ENCODE peak calls at places on chromosome 22, in seven cellular contexts. H is HCT116, L is HAP-1, Y is fibroblast of the aortic adventitia, O is GM23338, G is brain microvascular endothelial cell, D is PC-3. Z is an unnamed sample.

GRCh38 chr22:37239336-37240239 is 4.5 kb downstream of the RAC2 start:
- DNase-seq in Y (no peak), O (no peak), L (no peak), G (no peak), H (no peak), D (no peak), Z (no peak)

GRCh38 chr22:44580756-44581435 is 82.9 kb upstream of the RTL6 start:
- DNase-seq in H (no peak), Y (no peak), L (no peak), G (no peak), D (no peak), O (no peak), Z (no peak)

GRCh38 chr22:17370036-17370765 is 941 bp downstream of the CECR2 start:
- DNase-seq in L (no peak), D (no peak), Y (no peak), H (no peak), G (no peak), O (peak), Z (no peak)

GRCh38 chr22:46064966-46065666 is 85.2 kb upstream of the PPARA start:
- DNase-seq in D (peak), O (no peak), Y (peak), L (peak), G (no peak), H (no peak), Z (no peak)

GRCh38 chr22:41301085-41302015 is at the start of gene ZC3H7B:
- DNase-seq in Y (peak), H (no peak), O (peak), G (peak), D (peak), L (peak), Z (peak)

GRCh38 chr22:44133901-44134511 is 46.7 kb upstream of the PARVG start:
- DNase-seq in G (peak), O (no peak), D (no peak), H (no peak), L (no peak), Y (peak), Z (no peak)

GRCh38 chr22:20885557-20886323 is 26.9 kb downstream of the SNAP29 start:
- DNase-seq in L (peak), Y (peak), O (peak), D (peak), H (peak), G (peak), Z (peak)

GRCh38 chr22:49156662-49157285 is 670.9 kb downstream of the BRD1 start:
- DNase-seq in D (peak), Y (no peak), G (no peak), H (no peak), O (no peak), L (no peak), Z (no peak)

GRCh38 chr22:39182478-39183030 is 30.1 kb upstream of the CBX7 start:
- DNase-seq in D (no peak), G (no peak), Y (no peak), O (no peak), L (no peak), H (no peak), Z (no peak)

GRCh38 chr22:45240137-45240809 is 421 bp downstream of the KIAA0930 start:
- DNase-seq in Y (peak), L (peak), H (no peak), O (peak), G (no peak), D (no peak), Z (peak)

GRCh38 chr22:38435010-38435409 is 20.0 kb downstream of the KCNJ4 start:
- DNase-seq in L (no peak), G (no peak), O (peak), Y (no peak), D (no peak), H (no peak), Z (no peak)

GRCh38 chr22:38452373-38453064 is 2.5 kb downstream of the KCNJ4 start:
- DNase-seq in H (no peak), Y (peak), L (no peak), O (peak), G (no peak), D (no peak), Z (peak)

GRCh38 chr22:47107431-47107830 is 345.0 kb downstream of the TBC1D22A start:
- DNase-seq in D (peak), L (no peak), O (no peak), G (peak), H (peak), Y (peak), Z (peak)

GRCh38 chr22:49461674-49462073 is 366.0 kb downstream of the BRD1 start:
- DNase-seq in Y (no peak), G (no peak), O (no peak), D (no peak), L (no peak), H (no peak), Z (no peak)

GRCh38 chr22:45502215-45503070 is at the start of gene FBLN1:
- DNase-seq in L (peak), O (peak), D (peak), G (no peak), Y (no peak), H (no peak), Z (no peak)

GRCh38 chr22:46072030-46072881 is 78.1 kb upstream of the PPARA start:
- DNase-seq in O (peak), L (peak), G (no peak), H (no peak), D (peak), Y (peak), Z (peak)

GRCh38 chr22:45212992-45213751 is 27.5 kb downstream of the KIAA0930 start:
- DNase-seq in H (no peak), L (no peak), Y (peak), O (no peak), G (peak), D (no peak), Z (peak)

GRCh38 chr22:21972293-21972779 is 10.3 kb downstream of the TOP3B start:
- DNase-seq in H (no peak), D (peak), Y (peak), O (peak), G (peak), L (peak), Z (peak)

GRCh38 chr22:37676691-37677627 is 1.5 kb downstream of the LGALS1 start:
- DNase-seq in G (peak), L (peak), O (peak), D (peak), Y (peak), H (peak), Z (peak)

GRCh38 chr22:25327018-25327755 is 107.7 kb downstream of the CRYBB2 start:
- DNase-seq in L (no peak), O (no peak), G (no peak), D (no peak), H (no peak), Y (no peak), Z (no peak)

GRCh38 chr22:25645964-25646363 is 81.5 kb downstream of the GRK3 start:
- DNase-seq in G (no peak), Y (no peak), H (no peak), O (no peak), L (no peak), D (peak), Z (peak)

GRCh38 chr22:39290724-39291161 is 28.7 kb downstream of the RPL3 start:
- DNase-seq in Y (peak), D (peak), O (no peak), G (peak), H (no peak), L (no peak), Z (peak)

GRCh38 chr22:49517211-49517610 is 310.5 kb downstream of the BRD1 start:
- DNase-seq in Y (no peak), H (no peak), O (no peak), L (peak), D (no peak), G (no peak), Z (no peak)

GRCh38 chr22:48577014-48577690 is 1250.5 kb downstream of the BRD1 start:
- DNase-seq in O (no peak), Y (no peak), G (no peak), H (no peak), L (no peak), D (no peak), Z (no peak)

GRCh38 chr22:19988965-19989724 is 27.5 kb downstream of the ARVCF start:
- DNase-seq in G (no peak), O (no peak), H (no peak), L (no peak), Y (no peak), D (no peak), Z (no peak)

GRCh38 chr22:20198527-20199319 is 47.9 kb upstream of the CCDC188 start:
- DNase-seq in G (no peak), H (no peak), Y (no peak), D (peak), O (no peak), L (no peak), Z (no peak)

GRCh38 chr22:16989915-16990314 is 18.1 kb downstream of the GAB4 start:
- DNase-seq in O (no peak), G (no peak), Y (no peak), L (no peak), H (no peak), D (no peak), Z (no peak)

GRCh38 chr22:44463151-44463550 is 34.9 kb downstream of the RTL6 start:
- DNase-seq in D (no peak), L (no peak), O (no peak), G (no peak), Y (no peak), H (no peak), Z (no peak)

GRCh38 chr22:22196018-22196533 is 48.5 kb upstream of the VPREB1 start:
- DNase-seq in D (no peak), L (no peak), H (no peak), Y (no peak), G (no peak), O (no peak), Z (no peak)

GRCh38 chr22:25970348-25970995 is 198.8 kb upstream of the SEZ6L start:
- DNase-seq in Y (no peak), L (no peak), G (no peak), O (peak), H (no peak), D (no peak), Z (no peak)

GRCh38 chr22:41178425-41178975 is 26.6 kb upstream of the L3MBTL2 start:
- DNase-seq in O (no peak), H (no peak), G (no peak), Y (no peak), D (no peak), L (no peak), Z (no peak)

GRCh38 chr22:37599161-37599560 is 9.5 kb upstream of the GGA1 start:
- DNase-seq in O (no peak), D (peak), L (no peak), H (no peak), Y (no peak), G (no peak), Z (peak)

GRCh38 chr22:45861259-45861658 is 115.7 kb downstream of the WNT7B start:
- DNase-seq in H (no peak), L (no peak), Y (no peak), O (no peak), G (no peak), D (peak), Z (no peak)

GRCh38 chr22:50729391-50730012 is 8.5 kb upstream of the ACR start:
- DNase-seq in O (peak), H (no peak), Y (no peak), D (no peak), L (no peak), G (no peak), Z (no peak)

GRCh38 chr22:32562396-32562795 is 87.8 kb downstream of the FBXO7 start:
- DNase-seq in H (no peak), L (no peak), G (no peak), Y (no peak), D (no peak), O (no peak), Z (no peak)
- H3K4me3 ChIP-seq in H (no peak), L (no peak), G (no peak), Y (no peak), D (no peak), O (no peak), Z (no peak)

GRCh38 chr22:42714308-42714707 is 6.4 kb downstream of the A4GALT start:
- DNase-seq in H (no peak), L (no peak), D (no peak), G (no peak), O (no peak), Y (no peak), Z (no peak)

GRCh38 chr22:42716221-42716620 is 4.4 kb downstream of the A4GALT start:
- DNase-seq in G (no peak), Y (no peak), D (no peak), O (no peak), L (no peak), H (no peak), Z (no peak)

GRCh38 chr22:42714768-42715430 is 5.8 kb downstream of the A4GALT start:
- DNase-seq in H (no peak), Y (peak), G (peak), D (no peak), O (no peak), L (no peak), Z (no peak)

GRCh38 chr22:42717197-42717967 is 3.3 kb downstream of the A4GALT start:
- DNase-seq in H (no peak), G (no peak), D (no peak), O (peak), L (no peak), Y (peak), Z (peak)

GRCh38 chr22:42716649-42717127 is 4.0 kb downstream of the A4GALT start:
- DNase-seq in D (no peak), O (no peak), L (no peak), Y (no peak), G (no peak), H (no peak), Z (no peak)
- H3K4me3 ChIP-seq in D (no peak), O (peak), L (no peak), Y (peak), G (no peak), H (no peak), Z (no peak)

DNA sequence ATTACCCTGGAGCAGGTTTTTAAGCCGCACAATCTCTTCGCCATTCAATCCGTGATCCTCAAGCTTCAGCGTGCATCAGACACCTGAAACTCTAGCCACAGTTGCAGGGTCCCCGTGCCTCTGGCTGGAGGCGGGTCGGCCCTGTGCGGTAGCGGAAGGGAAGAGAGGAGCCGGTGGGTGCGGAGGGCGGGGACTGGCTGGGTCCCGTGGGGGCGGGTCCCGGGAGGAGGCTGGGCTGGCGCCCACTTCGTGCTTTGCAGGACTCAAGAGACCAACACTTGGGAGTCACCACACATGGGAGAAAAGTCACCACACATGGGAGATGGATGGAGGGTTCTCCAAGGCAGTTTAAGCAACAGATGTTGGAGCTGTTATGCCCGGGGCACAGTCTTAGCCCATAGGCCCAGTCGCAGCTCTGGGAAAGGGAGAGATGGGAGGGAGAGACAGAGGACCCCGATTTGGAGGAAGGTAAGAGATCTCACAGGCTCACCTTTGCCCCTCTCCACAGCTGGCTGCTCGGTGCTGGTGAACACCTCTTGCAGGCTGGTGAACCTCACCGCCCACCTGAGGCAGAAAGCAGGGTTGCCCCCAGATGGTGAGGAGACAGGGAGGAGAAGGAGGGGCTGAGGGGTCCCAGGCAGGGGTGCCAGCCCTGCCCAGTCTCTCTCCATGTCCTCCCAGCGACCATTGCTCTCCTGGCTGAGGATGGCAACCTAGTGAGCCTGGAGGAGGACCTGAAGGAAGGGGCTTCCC is 965 bp downstream of the C22orf15 start:
- DNase-seq in O (peak), G (no peak), H (no peak), D (no peak), Y (no peak), L (no peak), Z (no peak)
- H3K4me3 ChIP-seq in O (peak), G (no peak), H (no peak), D (no peak), Y (no peak), L (no peak), Z (no peak)

DNA sequence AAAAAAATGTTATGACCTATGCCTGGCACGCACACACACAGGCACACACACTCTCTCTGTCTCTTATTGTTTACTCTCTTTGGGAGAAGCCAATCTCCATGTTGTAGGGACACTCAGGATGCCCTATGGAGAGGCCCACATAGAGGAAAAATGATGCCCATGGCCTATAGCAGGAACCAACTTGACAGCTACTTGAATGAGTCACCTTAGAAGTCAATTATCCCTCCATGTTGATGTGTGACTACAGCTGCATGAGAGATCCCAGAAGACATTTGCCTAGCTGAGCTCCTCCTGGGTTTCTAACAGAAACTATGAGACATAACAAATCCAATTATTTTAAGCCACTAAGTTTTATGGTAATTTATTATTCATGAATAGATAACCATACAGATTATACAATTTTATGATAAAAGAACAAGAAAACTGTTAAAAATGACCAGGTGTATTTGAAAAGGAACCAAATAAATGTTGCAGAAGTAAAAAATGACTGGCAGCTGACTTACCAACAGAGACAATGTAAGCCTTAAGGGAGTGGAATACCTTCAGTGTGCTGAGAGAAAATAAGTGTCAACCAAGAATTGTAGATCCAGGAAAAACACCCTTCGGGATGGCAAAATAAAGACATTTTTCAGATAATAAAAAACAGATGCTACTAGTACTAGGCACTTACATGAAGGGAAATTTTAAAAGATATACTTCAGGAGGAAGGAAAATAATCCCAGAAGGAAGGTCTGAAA is 403.7 kb upstream of the SYN3 start:
- DNase-seq in O (no peak), Y (no peak), D (no peak), G (no peak), H (no peak), L (no peak), Z (no peak)
- H3K4me3 ChIP-seq in O (no peak), Y (no peak), D (no peak), G (no peak), H (no peak), L (no peak), Z (no peak)

DNA sequence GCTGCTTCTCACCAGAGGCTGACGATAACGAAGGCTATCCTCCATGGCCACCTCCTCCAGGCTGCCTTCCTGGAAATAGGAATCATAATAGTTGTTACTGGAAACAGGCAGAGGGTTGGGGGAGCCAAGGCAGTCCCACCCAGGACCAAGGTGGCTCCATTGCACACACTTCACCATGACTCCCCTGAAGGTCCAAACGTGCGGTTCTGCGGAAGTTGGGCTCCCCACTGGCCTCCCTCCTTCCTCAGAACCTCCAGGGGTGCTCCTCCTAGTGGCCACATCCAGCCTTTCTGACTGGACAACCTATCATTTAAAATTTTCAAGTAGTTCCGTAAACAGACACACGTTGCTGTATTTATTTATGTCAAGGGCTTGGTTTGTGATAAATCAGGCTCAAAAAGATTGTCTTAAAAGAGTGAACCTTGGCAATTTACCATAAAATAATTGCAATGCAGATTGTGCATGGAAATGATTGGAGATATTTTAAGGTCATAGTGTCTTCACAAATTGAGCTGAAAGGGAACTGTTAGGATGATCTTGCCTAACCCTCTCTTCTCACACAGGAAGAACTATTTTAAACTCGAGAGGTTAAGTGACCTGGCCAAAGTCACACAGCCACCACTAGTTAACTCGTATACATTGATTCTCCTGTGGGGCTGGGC is 1.4 kb upstream of the TCN2 start:
- DNase-seq in O (peak), D (peak), H (peak), Y (peak), L (peak), G (peak), Z (peak)
- H3K4me3 ChIP-seq in O (peak), D (peak), H (peak), Y (no peak), L (peak), G (peak), Z (no peak)

Z was measured in epithelial cell of esophagus.